ENCODE peak calls at places on chromosomes 3 and 15, in ten cellular contexts. P is amygdala; H is heart left ventricle; D is stimulated activated CD4-positive, alpha-beta T cell treated with anti-CD3 and anti-CD28 coated beads, TNF-alpha, amount 100 ng/mL, for 4 hours; J is nucleus accumbens; Z is NCI-H460; N is neuronal stem cell; T is CD4-positive, alpha-beta memory T cell; R is EL; V is RWPE1. O is an unnamed sample.

GRCh38 chr3:45554001-45554691 is 40.4 kb upstream of the LIMD1 start:
- DNase-seq in T (no peak), J (no peak), D (no peak), Z (no peak), P (no peak), R (peak; percentile 73), H (peak; percentile 67), V (no peak), N (no peak), O (no peak)

GRCh38 chr15:39713846-39714245 is 68.8 kb downstream of the FSIP1 start:
- DNase-seq in R (no peak), T (no peak), P (no peak), N (no peak), Z (no peak), H (no peak), D (no peak), J (no peak), V (no peak), O (no peak)

GRCh38 chr15:32888221-32888761 is 170.5 kb downstream of the GREM1 start:
- DNase-seq in J (no peak), R (peak; percentile 69), T (no peak), Z (no peak), V (no peak), P (no peak), D (no peak), N (no peak), H (no peak), O (no peak)

GRCh38 chr3:55525436-55525835 is 38.3 kb upstream of the WNT5A start:
- DNase-seq in Z (no peak), J (no peak), T (no peak), D (no peak), H (no peak), V (no peak), P (no peak), R (no peak), N (no peak), O (no peak)

GRCh38 chr15:101043011-101043410 is 123.9 kb downstream of the LRRK1 start:
- DNase-seq in H (no peak), V (no peak), T (no peak), N (no peak), P (no peak), J (no peak), D (no peak), Z (no peak), R (no peak), O (no peak)

GRCh38 chr3:105483476-105483875 is 116.8 kb downstream of the ALCAM start:
- DNase-seq in H (no peak), T (no peak), D (no peak), R (no peak), J (no peak), V (no peak), Z (no peak), P (no peak), N (no peak), O (no peak)

GRCh38 chr3:65118912-65119499 is 431.2 kb upstream of the ADAMTS9 start:
- DNase-seq in D (no peak), R (no peak), N (no peak), J (no peak), H (no peak), T (no peak), V (no peak), Z (no peak), P (no peak), O (no peak)

GRCh38 chr3:38829404-38829803 is 13.4 kb upstream of the SCN10A start:
- DNase-seq in D (no peak), N (no peak), P (no peak), R (peak; percentile 84), T (no peak), Z (no peak), J (no peak), V (peak; percentile 11), H (no peak), O (no peak)

GRCh38 chr3:39433642-39434041 is 27.1 kb downstream of the RPSA start:
- DNase-seq in H (no peak), R (peak; percentile 56), N (no peak), Z (no peak), P (no peak), V (no peak), T (no peak), J (no peak), D (no peak), O (no peak)

GRCh38 chr15:80662129-80662528 is 33.0 kb upstream of the ABHD17C start:
- DNase-seq in N (no peak), H (no peak), J (no peak), V (no peak), D (no peak), T (no peak), Z (no peak), P (no peak), R (no peak), O (no peak)

GRCh38 chr3:126355251-126355650 is 2.0 kb downstream of the KLF15 start:
- DNase-seq in H (no peak), D (no peak), T (no peak), R (no peak), Z (no peak), V (no peak), P (no peak), N (no peak), J (no peak), O (no peak)

GRCh38 chr3:74000715-74001114 is 376.0 kb upstream of the PDZRN3 start:
- DNase-seq in J (no peak), P (no peak), D (no peak), Z (no peak), T (no peak), H (no peak), V (no peak), N (no peak), R (peak; percentile 12), O (no peak)

GRCh38 chr3:179149239-179149887 is 1.2 kb downstream of the PIK3CA start:
- DNase-seq in Z (no peak), P (no peak), V (peak; percentile 10), H (no peak), D (peak; percentile 5), J (no peak), T (peak; percentile 41), R (peak; percentile 39), N (peak; percentile 21), O (peak; percentile 41)

GRCh38 chr3:62919784-62920183 is 44.6 kb upstream of the CADPS start:
- DNase-seq in D (no peak), V (no peak), N (no peak), H (no peak), R (no peak), J (no peak), P (no peak), T (no peak), Z (no peak), O (no peak)

GRCh38 chr3:141076026-141076797 is 25.1 kb downstream of the SPSB4 start:
- DNase-seq in D (no peak), V (no peak), T (no peak), J (no peak), R (no peak), H (no peak), N (peak; percentile 75), Z (no peak), P (no peak), O (no peak)

GRCh38 chr3:51379301-51379700 is 5.8 kb upstream of the MANF start:
- DNase-seq in D (no peak), N (no peak), Z (no peak), J (no peak), P (no peak), R (no peak), V (no peak), T (no peak), H (no peak), O (no peak)

GRCh38 chr3:149432149-149432548 is 42.3 kb upstream of the TM4SF4 start:
- DNase-seq in D (no peak), T (no peak), R (no peak), H (no peak), J (no peak), Z (no peak), N (no peak), V (no peak), P (no peak), O (no peak)

GRCh38 chr3:170132335-170132734 is 49.2 kb downstream of the PHC3 start:
- DNase-seq in H (no peak), V (no peak), R (no peak), J (no peak), Z (no peak), P (no peak), N (no peak), D (no peak), T (no peak), O (peak; percentile 28)

GRCh38 chr15:26870346-26870745 is 3.5 kb downstream of the GABRA5 start:
- DNase-seq in V (no peak), R (no peak), T (no peak), Z (no peak), J (no peak), N (no peak), P (no peak), H (no peak), D (no peak), O (no peak)

GRCh38 chr3:158105710-158106438 is at the start of gene SHOX2:
- DNase-seq in T (peak; percentile 29), J (no peak), N (no peak), V (no peak), P (no peak), R (peak; percentile 75), H (peak; percentile 14), Z (no peak), D (no peak), O (no peak)

GRCh38 chr3:135503429-135504083 is 462.0 kb upstream of the PPP2R3A start:
- DNase-seq in R (peak; percentile 60), D (no peak), Z (peak; percentile 59), V (peak; percentile 57), J (peak; percentile 10), N (peak; percentile 82), H (peak; percentile 36), P (peak; percentile 63), T (no peak), O (peak; percentile 39)

GRCh38 chr3:88057650-88058321 is 1.0 kb downstream of the CGGBP1 start:
- DNase-seq in D (no peak), V (no peak), J (no peak), T (peak; percentile 18), P (no peak), R (peak; percentile 19), Z (no peak), N (peak; percentile 2), H (no peak), O (no peak)

GRCh38 chr15:45377630-45378148 is 655 bp downstream of the GATM start:
- DNase-seq in P (peak; percentile 68), H (peak; percentile 49), T (no peak), Z (no peak), R (no peak), V (no peak), J (no peak), D (no peak), N (peak; percentile 2), O (no peak)

GRCh38 chr3:16243706-16244490 is 20.8 kb downstream of the DPH3 start:
- DNase-seq in J (no peak), T (no peak), V (no peak), N (no peak), Z (no peak), D (no peak), P (no peak), R (peak; percentile 22), H (peak; percentile 35), O (no peak)

GRCh38 chr3:161266731-161267150 is 45.6 kb downstream of the NMD3 start:
- DNase-seq in P (no peak), D (no peak), J (no peak), V (peak; percentile 27), N (no peak), H (no peak), T (no peak), R (peak; percentile 88), Z (peak; percentile 30), O (no peak)

GRCh38 chr3:184822654-184823053 is 10.7 kb downstream of the VPS8 start:
- DNase-seq in D (no peak), R (no peak), T (no peak), Z (no peak), N (no peak), H (no peak), P (no peak), V (no peak), J (no peak), O (no peak)

GRCh38 chr3:143769663-143770062 is 78.6 kb downstream of the SLC9A9 start:
- DNase-seq in V (no peak), D (no peak), Z (no peak), P (no peak), T (no peak), J (no peak), H (no peak), R (no peak), N (no peak), O (no peak)

GRCh38 chr3:12483872-12484197 is 445 bp upstream of the TSEN2 start:
- DNase-seq in V (no peak), Z (no peak), T (no peak), N (no peak), D (no peak), R (peak; percentile 8), P (no peak), H (no peak), J (no peak), O (no peak)

O was measured in activated CD8-positive, alpha-beta T cell treated with anti-CD3 and anti-CD28 coated beads, Interleukin-2, amount 10 ng/mL, durations not matched to agents 7 days and 5 days.